ENCODE peak calls at places on chromosomes 12 and 14, in ten cellular contexts. A is ACHN; P is IMR-90; L is B cell; T is NCI-H187; J is HCEC 1CT; N is psoas muscle; Q is stimulated activated naive CD4-positive, alpha-beta T cell; S is HuH-7.5; M is ELF-1. O is an unnamed sample.
A peak's percentile ranks its signal among the peaks of the same experiment; 100 is the strongest.

GRCh38 chr12:69405466-69405865 is 45.9 kb downstream of the YEATS4 start:
- DNase-seq in A (peak; percentile 98), T (no peak), P (peak; percentile 98), L (no peak), N (no peak), M (peak; percentile 12), S (no peak), Q (no peak), J (peak; percentile 94), O (peak; percentile 53)

GRCh38 chr12:57460457-57461325 is 1.1 kb downstream of the GLI1 start:
- DNase-seq in P (no peak), N (no peak), J (no peak), L (no peak), M (peak; percentile 77), A (no peak), T (no peak), Q (no peak), S (peak; percentile 23), O (no peak)

GRCh38 chr14:94181835-94182234 is 7.7 kb downstream of the PPP4R4 start:
- DNase-seq in L (no peak), M (no peak), N (no peak), P (no peak), Q (no peak), S (no peak), T (no peak), A (no peak), J (no peak), O (no peak)

GRCh38 chr12:118136559-118137003 is 657 bp downstream of the PEBP1 start:
- DNase-seq in S (no peak), N (peak; percentile 74), Q (peak; percentile 36), A (peak; percentile 48), M (peak; percentile 67), J (peak; percentile 25), P (peak; percentile 36), T (no peak), L (peak; percentile 51), O (peak; percentile 67)

GRCh38 chr14:102078344-102078743 is 8.5 kb downstream of the HSP90AA1 start:
- DNase-seq in P (no peak), J (no peak), S (no peak), L (no peak), Q (no peak), N (peak; percentile 34), A (no peak), M (no peak), T (no peak), O (no peak)

GRCh38 chr12:5220835-5221234 is 177.2 kb downstream of the KCNA5 start:
- DNase-seq in N (no peak), M (peak; percentile 75), P (peak; percentile 11), L (no peak), S (no peak), A (no peak), J (no peak), T (no peak), Q (no peak), O (no peak)

GRCh38 chr14:73295198-73295796 is 58.0 kb downstream of the PAPLN start:
- DNase-seq in L (no peak), J (peak; percentile 16), P (peak; percentile 31), A (peak; percentile 57), Q (no peak), M (no peak), N (no peak), S (no peak), T (no peak), O (no peak)

GRCh38 chr12:121560392-121561021 is 20.3 kb downstream of the KDM2B start:
- DNase-seq in J (no peak), L (peak; percentile 80), T (no peak), A (no peak), P (no peak), M (peak; percentile 77), Q (no peak), N (no peak), S (no peak), O (no peak)

GRCh38 chr14:70152704-70153103 is 36.0 kb downstream of the SLC8A3 start:
- DNase-seq in S (no peak), Q (no peak), A (no peak), J (no peak), P (no peak), M (peak; percentile 14), N (no peak), L (no peak), T (no peak), O (no peak)

GRCh38 chr12:124505001-124505818 is 62.2 kb downstream of the NCOR2 start:
- DNase-seq in Q (no peak), T (no peak), L (no peak), M (no peak), A (no peak), N (peak; percentile 53), J (no peak), P (no peak), S (no peak), O (no peak)

GRCh38 chr14:101102875-101103274 is 199.4 kb upstream of the RTL1 start:
- DNase-seq in L (no peak), M (no peak), N (no peak), P (no peak), S (no peak), T (no peak), A (no peak), Q (no peak), J (no peak), O (peak; percentile 13)

GRCh38 chr12:71661977-71662522 is 1.6 kb downstream of the ZFC3H1 start:
- DNase-seq in L (no peak), T (no peak), A (peak; percentile 33), N (no peak), S (no peak), Q (no peak), M (no peak), J (peak; percentile 38), P (peak; percentile 84), O (no peak)

GRCh38 chr12:40946612-40947194 is 241.4 kb upstream of the PDZRN4 start:
- DNase-seq in J (peak; percentile 17), S (no peak), L (no peak), Q (no peak), N (no peak), T (peak; percentile 3), P (peak; percentile 42), A (peak; percentile 62), M (no peak), O (no peak)

GRCh38 chr12:68587448-68587873 is 23.2 kb upstream of the RAP1B start:
- DNase-seq in Q (no peak), L (peak; percentile 58), T (no peak), A (no peak), J (no peak), P (no peak), N (no peak), M (no peak), S (no peak), O (no peak)

GRCh38 chr12:116339800-116340371 is 62.4 kb upstream of the MED13L start:
- DNase-seq in S (no peak), J (peak; percentile 36), A (no peak), L (no peak), Q (no peak), T (no peak), P (peak; percentile 56), M (no peak), N (no peak), O (no peak)

GRCh38 chr12:45727994-45728624 is 1.4 kb upstream of the ARID2 start:
- DNase-seq in A (no peak), P (peak; percentile 5), J (no peak), M (no peak), S (peak; percentile 21), T (no peak), Q (no peak), L (peak; percentile 43), N (no peak), O (no peak)

GRCh38 chr12:62604856-62605255 is 138.2 kb downstream of the MON2 start:
- DNase-seq in A (peak; percentile 29), Q (no peak), T (no peak), N (no peak), S (no peak), J (no peak), P (peak; percentile 35), M (no peak), L (no peak), O (no peak)

GRCh38 chr14:53715390-53715730 is 241.3 kb downstream of the BMP4 start:
- DNase-seq in Q (no peak), N (no peak), L (no peak), P (peak; percentile 28), J (peak; percentile 33), T (no peak), S (no peak), A (peak; percentile 3), M (no peak), O (no peak)